ENCODE peak calls at places on chromosome 12, in five cellular contexts. O is ovary, J is dorsolateral prefrontal cortex, X is fibroblast of villous mesenchyme, L is choroid plexus epithelial cell. N is an unnamed sample.

GRCh38 chr12:102917026-102917787 is at the start of gene PAH:
- DNase-seq in L (no peak), J (no peak), O (no peak), X (no peak), N (no peak)

GRCh38 chr12:8948711-8949524 is 527 bp downstream of the M6PR start:
- DNase-seq in X (peak; percentile 58), O (peak; percentile 37), J (no peak), L (peak; percentile 57), N (peak; percentile 31)

GRCh38 chr12:108770963-108771362 is 39.6 kb upstream of the CORO1C start:
- DNase-seq in L (no peak), X (no peak), J (no peak), O (no peak), N (no peak)

GRCh38 chr12:100254876-100255275 is 12.0 kb downstream of the DEPDC4 start:
- DNase-seq in J (no peak), X (peak; percentile 30), L (no peak), O (no peak), N (no peak)

GRCh38 chr12:91785655-91786489 is 359.8 kb downstream of the BTG1 start:
- DNase-seq in X (no peak), O (no peak), L (no peak), J (no peak), N (no peak)

GRCh38 chr12:114167431-114167830 is 201.3 kb upstream of the RBM19 start:
- DNase-seq in L (no peak), X (no peak), O (no peak), J (no peak), N (peak; percentile 85)

GRCh38 chr12:66942741-66943465 is 264.0 kb upstream of the GRIP1 start:
- DNase-seq in L (no peak), J (no peak), X (no peak), O (no peak), N (no peak)

GRCh38 chr12:93563807-93564538 is 8.5 kb upstream of the SOCS2 start:
- DNase-seq in O (no peak), X (peak; percentile 48), J (no peak), L (peak; percentile 86), N (peak; percentile 31)

GRCh38 chr12:56087220-56087619 is 7.3 kb downstream of the ERBB3 start:
- DNase-seq in L (no peak), X (no peak), O (no peak), J (no peak), N (peak; percentile 3)

GRCh38 chr12:79174656-79175055 is 310.1 kb downstream of the SYT1 start:
- DNase-seq in O (no peak), X (peak; percentile 51), J (no peak), L (peak; percentile 88), N (peak; percentile 69)

GRCh38 chr12:55336002-55336401 is 5.5 kb downstream of the OR6C3 start:
- DNase-seq in O (no peak), J (no peak), X (no peak), L (no peak), N (no peak)

GRCh38 chr12:49294804-49295086 is 202 bp upstream of the PRPH start:
- DNase-seq in L (no peak), O (no peak), J (no peak), X (no peak), N (no peak)

GRCh38 chr12:57605308-57606015 is 838 bp downstream of the DTX3 start:
- DNase-seq in O (no peak), L (no peak), J (no peak), X (no peak), N (peak; percentile 29)

GRCh38 chr12:100715976-100716657 is 78.5 kb upstream of the ANO4 start:
- DNase-seq in L (no peak), X (no peak), J (no peak), O (no peak), N (no peak)

GRCh38 chr12:20028033-20028432 is 340.3 kb upstream of the PDE3A start:
- DNase-seq in O (no peak), X (no peak), J (no peak), L (no peak), N (no peak)

GRCh38 chr12:69671597-69671996 is 27.5 kb downstream of the BEST3 start:
- DNase-seq in O (no peak), X (no peak), J (no peak), L (no peak), N (no peak)

GRCh38 chr12:28374556-28374955 is 184.3 kb downstream of the CCDC91 start:
- DNase-seq in L (peak; percentile 62), J (no peak), X (no peak), O (no peak), N (peak; percentile 52)

GRCh38 chr12:52870361-52871290 is 21.8 kb upstream of the KRT78 start:
- DNase-seq in J (peak; percentile 67), O (peak; percentile 54), X (peak; percentile 41), L (peak; percentile 59), N (no peak)

GRCh38 chr12:97602315-97602714 is 139.7 kb downstream of the RMST start:
- DNase-seq in J (no peak), O (no peak), X (no peak), L (no peak), N (no peak)

GRCh38 chr12:6821271-6821673 is 349 bp upstream of the GPR162 start:
- DNase-seq in O (peak; percentile 66), X (peak; percentile 85), J (peak; percentile 81), L (peak; percentile 83), N (peak; percentile 63)

GRCh38 chr12:42568952-42569916 is 20.3 kb downstream of the PRICKLE1 start:
- DNase-seq in X (peak; percentile 71), J (no peak), O (no peak), L (peak; percentile 83), N (peak; percentile 74)

GRCh38 chr12:20602671-20603402 is 92.3 kb upstream of the SLCO1C1 start:
- DNase-seq in O (no peak), J (no peak), X (no peak), L (peak; percentile 75), N (peak; percentile 64)

GRCh38 chr12:107366322-107366721 is 273.0 kb upstream of the CRY1 start:
- DNase-seq in O (no peak), J (no peak), X (no peak), L (no peak), N (no peak)

GRCh38 chr12:128326419-128326818 is 59.4 kb downstream of the TMEM132C start:
- DNase-seq in O (no peak), J (no peak), X (no peak), L (no peak), N (no peak)

GRCh38 chr12:93785262-93786010 is 108.3 kb downstream of the CRADD start:
- DNase-seq in J (no peak), L (peak; percentile 96), X (peak; percentile 94), O (peak; percentile 25), N (peak; percentile 96)

GRCh38 chr12:55929306-55929791 is 1.6 kb upstream of the DGKA start:
- DNase-seq in J (no peak), X (no peak), L (no peak), O (no peak), N (no peak)

GRCh38 chr12:67747869-67748760 is 99.6 kb downstream of the DYRK2 start:
- DNase-seq in J (no peak), X (peak; percentile 41), O (no peak), L (peak; percentile 70), N (peak; percentile 66)

GRCh38 chr12:89038831-89039509 is 313.3 kb downstream of the DUSP6 start:
- DNase-seq in X (no peak), O (no peak), J (no peak), L (no peak), N (no peak)

GRCh38 chr12:40226652-40227051 is 1.9 kb downstream of the LRRK2 start:
- DNase-seq in J (no peak), O (peak; percentile 36), X (peak; percentile 61), L (peak; percentile 79), N (peak; percentile 81)
- TF ChIP-seq CTCF in J (no peak), O (no peak), X (no peak), L (no peak), N (no peak)

GRCh38 chr12:65811968-65812700 is 12.1 kb upstream of the HMGA2 start:
- DNase-seq in J (no peak), O (no peak), L (no peak), X (peak; percentile 28), N (no peak)
- H3K4me3 ChIP-seq in J (no peak overlapping the region), O (no peak overlapping the region), L (no peak overlapping the region), X (no peak overlapping the region), N (no peak overlapping the region)

GRCh38 chr12:59196989-59197388 is 276.7 kb upstream of the LRIG3 start:
- DNase-seq in O (no peak), J (no peak), L (no peak), X (no peak), N (no peak)
- TF ChIP-seq CTCF in O (no peak), J (no peak), L (no peak), X (no peak), N (no peak)

GRCh38 chr12:1603621-1604020 is 9.2 kb upstream of the FBXL14 start:
- DNase-seq in J (no peak), O (no peak), L (no peak), X (peak; percentile 42), N (no peak)

GRCh38 chr12:1604464-1604863 is 10.1 kb upstream of the FBXL14 start:
- DNase-seq in X (no peak), O (no peak), J (no peak), L (no peak), N (no peak)

GRCh38 chr12:1605129-1606020 is 11.0 kb upstream of the FBXL14 start:
- DNase-seq in L (peak; percentile 88), O (peak; percentile 71), X (peak; percentile 87), J (peak; percentile 64), N (peak; percentile 84)

GRCh38 chr12:1607940-1608782 is 13.8 kb upstream of the FBXL14 start:
- DNase-seq in L (peak; percentile 56), J (no peak), X (peak; percentile 60), O (no peak), N (peak; percentile 80)

GRCh38 chr12:1606021-1606622 is 11.7 kb upstream of the FBXL14 start:
- DNase-seq in O (peak; percentile 89), X (peak; percentile 93), J (peak; percentile 72), L (peak; percentile 87), N (peak; percentile 85)
- H3K4me3 ChIP-seq in O (peak overlapping the region; percentile 22), X (peak overlapping the region; percentile 36), J (peak overlapping the region; percentile 50), L (peak overlapping the region; percentile 58), N (peak overlapping the region; percentile 55)

GRCh38 chr12:76747245-76747644 is 16.7 kb upstream of the ZDHHC17 start:
- DNase-seq in X (no peak), J (no peak), O (no peak), L (no peak), N (no peak)
- TF ChIP-seq CTCF in X (no peak), J (no peak), O (no peak), L (no peak), N (no peak)

N was measured in AG10803.